ENCODE peak calls at places on chromosomes 12 and 14, in seven cellular contexts. One of them, this sample, is unnamed.

GRCh38 chr12:131959137-131959536 is 9.4 kb downstream of the EP400 start:
- DNase-seq in T1000: no peak
- DNase-seq in prostate gland: no peak
- DNase-seq in T-helper 1 cell: no peak
- DNase-seq in mucosa of gallbladder: no peak
- DNase-seq in NCI-H774: no peak
- DNase-seq in AG04449: no peak
- DNase-seq in this sample: no peak

GRCh38 chr12:3595721-3596120 is 104.7 kb downstream of the PRMT8 start:
- DNase-seq in T1000: no peak
- DNase-seq in prostate gland: no peak
- DNase-seq in T-helper 1 cell: no peak
- DNase-seq in mucosa of gallbladder: no peak
- DNase-seq in NCI-H774: no peak
- DNase-seq in AG04449: no peak
- DNase-seq in this sample: no peak

GRCh38 chr12:2411586-2412304 is 359.0 kb downstream of the CACNA1C start:
- DNase-seq in T1000: no peak
- DNase-seq in prostate gland: no peak
- DNase-seq in T-helper 1 cell: no peak
- DNase-seq in mucosa of gallbladder: no peak
- DNase-seq in NCI-H774: no peak
- DNase-seq in AG04449: no peak
- DNase-seq in this sample: no peak

GRCh38 chr12:120540445-120540844 is 6.3 kb downstream of the RNF10 start:
- DNase-seq in T1000: no peak
- DNase-seq in prostate gland: no peak
- DNase-seq in T-helper 1 cell: peak
- DNase-seq in mucosa of gallbladder: no peak
- DNase-seq in NCI-H774: no peak
- DNase-seq in AG04449: no peak
- DNase-seq in this sample: peak

GRCh38 chr14:105505101-105505500 is 14.1 kb downstream of the TEDC1 start:
- DNase-seq in T1000: no peak
- DNase-seq in prostate gland: no peak
- DNase-seq in T-helper 1 cell: no peak
- DNase-seq in mucosa of gallbladder: no peak
- DNase-seq in NCI-H774: no peak
- DNase-seq in AG04449: no peak
- DNase-seq in this sample: no peak

GRCh38 chr14:33249361-33249760 is 310.7 kb downstream of the NPAS3 start:
- DNase-seq in T1000: no peak
- DNase-seq in prostate gland: no peak
- DNase-seq in T-helper 1 cell: no peak
- DNase-seq in mucosa of gallbladder: no peak
- DNase-seq in NCI-H774: no peak
- DNase-seq in AG04449: no peak
- DNase-seq in this sample: no peak

GRCh38 chr12:107775093-107775721 is 703 bp downstream of the ASCL4 start:
- DNase-seq in T1000: no peak
- DNase-seq in prostate gland: no peak
- DNase-seq in T-helper 1 cell: no peak
- DNase-seq in mucosa of gallbladder: no peak
- DNase-seq in NCI-H774: no peak
- DNase-seq in AG04449: no peak
- DNase-seq in this sample: no peak

GRCh38 chr12:49094104-49094948 is at the start of gene DHH:
- DNase-seq in T1000: no peak
- DNase-seq in prostate gland: no peak
- DNase-seq in T-helper 1 cell: no peak
- DNase-seq in mucosa of gallbladder: no peak
- DNase-seq in NCI-H774: peak
- DNase-seq in AG04449: no peak
- DNase-seq in this sample: no peak

GRCh38 chr14:75496755-75497154 is 25.5 kb upstream of the BATF start:
- DNase-seq in T1000: no peak
- DNase-seq in prostate gland: no peak
- DNase-seq in T-helper 1 cell: no peak
- DNase-seq in mucosa of gallbladder: no peak
- DNase-seq in NCI-H774: no peak
- DNase-seq in AG04449: no peak
- DNase-seq in this sample: no peak

GRCh38 chr12:20602671-20603402 is 92.3 kb upstream of the SLCO1C1 start:
- DNase-seq in T1000: peak
- DNase-seq in prostate gland: no peak
- DNase-seq in T-helper 1 cell: no peak
- DNase-seq in mucosa of gallbladder: no peak
- DNase-seq in NCI-H774: no peak
- DNase-seq in AG04449: peak
- DNase-seq in this sample: peak

GRCh38 chr12:9037431-9037830 is 48.1 kb downstream of the KLRG1 start:
- DNase-seq in T1000: no peak
- DNase-seq in prostate gland: no peak
- DNase-seq in T-helper 1 cell: no peak
- DNase-seq in mucosa of gallbladder: no peak
- DNase-seq in NCI-H774: no peak
- DNase-seq in AG04449: no peak
- DNase-seq in this sample: no peak

GRCh38 chr14:92315050-92315785 is 7.7 kb upstream of the SLC24A4 start:
- DNase-seq in T1000: no peak
- DNase-seq in prostate gland: no peak
- DNase-seq in T-helper 1 cell: no peak
- DNase-seq in mucosa of gallbladder: no peak
- DNase-seq in NCI-H774: no peak
- DNase-seq in AG04449: no peak
- DNase-seq in this sample: no peak

GRCh38 chr12:68378859-68379628 is 46.9 kb upstream of the MDM1 start:
- DNase-seq in T1000: no peak
- DNase-seq in prostate gland: peak
- DNase-seq in T-helper 1 cell: no peak
- DNase-seq in mucosa of gallbladder: no peak
- DNase-seq in NCI-H774: no peak
- DNase-seq in AG04449: no peak
- DNase-seq in this sample: no peak

GRCh38 chr12:123571343-123571813 is 13.0 kb upstream of the TMED2 start:
- DNase-seq in T1000: peak
- DNase-seq in prostate gland: no peak
- DNase-seq in T-helper 1 cell: no peak
- DNase-seq in mucosa of gallbladder: peak
- DNase-seq in NCI-H774: no peak
- DNase-seq in AG04449: no peak
- DNase-seq in this sample: peak

GRCh38 chr14:41650802-41651201 is 44.1 kb downstream of the LRFN5 start:
- DNase-seq in T1000: no peak
- DNase-seq in prostate gland: no peak
- DNase-seq in T-helper 1 cell: no peak
- DNase-seq in mucosa of gallbladder: no peak
- DNase-seq in NCI-H774: no peak
- DNase-seq in AG04449: no peak
- DNase-seq in this sample: no peak

GRCh38 chr14:68361231-68361630 is 431.6 kb downstream of the ZFP36L1 start:
- DNase-seq in T1000: peak
- DNase-seq in prostate gland: no peak
- DNase-seq in T-helper 1 cell: no peak
- DNase-seq in mucosa of gallbladder: no peak
- DNase-seq in NCI-H774: no peak
- DNase-seq in AG04449: no peak
- DNase-seq in this sample: peak

GRCh38 chr12:43057561-43057960 is 468.0 kb upstream of the PRICKLE1 start:
- DNase-seq in T1000: no peak
- DNase-seq in prostate gland: no peak
- DNase-seq in T-helper 1 cell: no peak
- DNase-seq in mucosa of gallbladder: no peak
- DNase-seq in NCI-H774: no peak
- DNase-seq in AG04449: no peak
- DNase-seq in this sample: no peak

GRCh38 chr12:132494294-132495164 is 4.6 kb downstream of the FBRSL1 start:
- DNase-seq in T1000: no peak
- DNase-seq in prostate gland: peak
- DNase-seq in T-helper 1 cell: no peak
- DNase-seq in mucosa of gallbladder: no peak
- DNase-seq in NCI-H774: no peak
- DNase-seq in AG04449: no peak
- DNase-seq in this sample: no peak

GRCh38 chr14:94282991-94283723 is 9.9 kb downstream of the SERPINA10 start:
- DNase-seq in T1000: no peak
- DNase-seq in prostate gland: no peak
- DNase-seq in T-helper 1 cell: no peak
- DNase-seq in mucosa of gallbladder: no peak
- DNase-seq in NCI-H774: no peak
- DNase-seq in AG04449: peak
- DNase-seq in this sample: no peak

GRCh38 chr12:75870878-75871277 is 160.7 kb downstream of the PHLDA1 start:
- DNase-seq in T1000: no peak
- DNase-seq in prostate gland: no peak
- DNase-seq in T-helper 1 cell: no peak
- DNase-seq in mucosa of gallbladder: no peak
- DNase-seq in NCI-H774: no peak
- DNase-seq in AG04449: no peak
- DNase-seq in this sample: no peak

GRCh38 chr12:58794859-58795258 is 125.4 kb downstream of the LRIG3 start:
- DNase-seq in T1000: no peak
- DNase-seq in prostate gland: no peak
- DNase-seq in T-helper 1 cell: no peak
- DNase-seq in mucosa of gallbladder: no peak
- DNase-seq in NCI-H774: no peak
- DNase-seq in AG04449: no peak
- DNase-seq in this sample: no peak

GRCh38 chr12:42812086-42812485 is 222.5 kb upstream of the PRICKLE1 start:
- DNase-seq in T1000: no peak
- DNase-seq in prostate gland: no peak
- DNase-seq in T-helper 1 cell: no peak
- DNase-seq in mucosa of gallbladder: no peak
- DNase-seq in NCI-H774: no peak
- DNase-seq in AG04449: no peak
- DNase-seq in this sample: no peak

GRCh38 chr12:96141216-96141944 is 52.8 kb upstream of the ELK3 start:
- DNase-seq in T1000: no peak
- DNase-seq in prostate gland: no peak
- DNase-seq in T-helper 1 cell: no peak
- DNase-seq in mucosa of gallbladder: no peak
- DNase-seq in NCI-H774: no peak
- DNase-seq in AG04449: no peak
- DNase-seq in this sample: no peak

GRCh38 chr14:104422301-104423223 is 157.0 kb upstream of the C14orf180 start:
- DNase-seq in T1000: no peak
- DNase-seq in prostate gland: peak
- DNase-seq in T-helper 1 cell: no peak
- DNase-seq in mucosa of gallbladder: no peak
- DNase-seq in NCI-H774: no peak
- DNase-seq in AG04449: no peak
- DNase-seq in this sample: no peak

GRCh38 chr12:28963554-28963953 is 185.5 kb upstream of the FAR2 start:
- DNase-seq in T1000: no peak
- DNase-seq in prostate gland: no peak
- DNase-seq in T-helper 1 cell: no peak
- DNase-seq in mucosa of gallbladder: no peak
- DNase-seq in NCI-H774: no peak
- DNase-seq in AG04449: no peak
- DNase-seq in this sample: no peak